ENCODE peak calls at places on chromosomes 4 and X, in eight cellular contexts. S, Z, F, V, X, R, D and U are unnamed samples.

GRCh38 chrX:11412715-11413623 is 119.8 kb downstream of the AMELX start:
- DNase-seq in S (no peak), Z (no peak), F (no peak), V (no peak), X (no peak), R (peak; percentile 20), D (no peak), U (no peak)

GRCh38 chr4:20711335-20711734 is 11.1 kb downstream of the PACRGL start:
- DNase-seq in S (no peak), Z (no peak), F (no peak), V (no peak), X (no peak), R (no peak), D (no peak), U (no peak)

GRCh38 chrX:17488036-17488435 is 113.0 kb downstream of the NHS start:
- DNase-seq in S (no peak), Z (no peak), F (no peak), V (no peak), X (no peak), R (peak; percentile 15), D (no peak), U (peak; percentile 22)

GRCh38 chr4:152037435-152037834 is 276.6 kb upstream of the GATB start:
- DNase-seq in S (no peak), Z (no peak), F (no peak), V (no peak), X (no peak), R (no peak), D (no peak), U (no peak)

GRCh38 chr4:108003964-108004630 is 14.4 kb downstream of the HADH start:
- DNase-seq in S (no peak), Z (no peak), F (no peak), V (no peak), X (no peak), R (no peak), D (no peak), U (no peak)

GRCh38 chr4:107666134-107666533 is 53.9 kb downstream of the PAPSS1 start:
- DNase-seq in S (no peak), Z (no peak), F (no peak), V (peak; percentile 53), X (no peak), R (peak; percentile 8), D (no peak), U (peak; percentile 25)

GRCh38 chrX:154748712-154749339 is 2.1 kb downstream of the GAB3 start:
- DNase-seq in S (no peak), Z (peak; percentile 45), F (peak; percentile 38), V (no peak), X (no peak), R (peak; percentile 79), D (peak; percentile 25), U (no peak)

GRCh38 chr4:152342293-152342692 is 193.6 kb downstream of the FBXW7 start:
- DNase-seq in S (no peak), Z (no peak), F (no peak), V (no peak), X (no peak), R (peak; percentile 25), D (no peak), U (no peak)

GRCh38 chr4:98627883-98628282 is 30.5 kb downstream of the TSPAN5 start:
- DNase-seq in S (no peak), Z (peak; percentile 34), F (no peak), V (peak; percentile 70), X (peak; percentile 31), R (peak; percentile 23), D (no peak), U (peak; percentile 64)

GRCh38 chrX:134603806-134604700 is 54.2 kb downstream of the PLAC1 start:
- DNase-seq in S (no peak), Z (peak; percentile 70), F (no peak), V (peak; percentile 62), X (peak; percentile 71), R (peak; percentile 94), D (peak; percentile 31), U (peak; percentile 70)

GRCh38 chr4:2860391-2861348 is 17.0 kb downstream of the ADD1 start:
- DNase-seq in S (no peak), Z (no peak), F (no peak), V (no peak), X (no peak), R (no peak), D (no peak), U (peak; percentile 31)

GRCh38 chrX:153487590-153488071 is 7.1 kb upstream of the BGN start:
- DNase-seq in S (no peak), Z (no peak), F (no peak), V (no peak), X (no peak), R (no peak), D (no peak), U (no peak)

GRCh38 chrX:131331152-131331551 is 42.0 kb upstream of the IGSF1 start:
- DNase-seq in S (no peak), Z (no peak), F (no peak), V (no peak), X (no peak), R (no peak), D (no peak), U (no peak)
- TF ChIP-seq CTCF in S (no peak), Z (no peak), F (no peak), V (no peak), X (no peak), R (no peak), D (no peak), U (no peak)

DNA sequence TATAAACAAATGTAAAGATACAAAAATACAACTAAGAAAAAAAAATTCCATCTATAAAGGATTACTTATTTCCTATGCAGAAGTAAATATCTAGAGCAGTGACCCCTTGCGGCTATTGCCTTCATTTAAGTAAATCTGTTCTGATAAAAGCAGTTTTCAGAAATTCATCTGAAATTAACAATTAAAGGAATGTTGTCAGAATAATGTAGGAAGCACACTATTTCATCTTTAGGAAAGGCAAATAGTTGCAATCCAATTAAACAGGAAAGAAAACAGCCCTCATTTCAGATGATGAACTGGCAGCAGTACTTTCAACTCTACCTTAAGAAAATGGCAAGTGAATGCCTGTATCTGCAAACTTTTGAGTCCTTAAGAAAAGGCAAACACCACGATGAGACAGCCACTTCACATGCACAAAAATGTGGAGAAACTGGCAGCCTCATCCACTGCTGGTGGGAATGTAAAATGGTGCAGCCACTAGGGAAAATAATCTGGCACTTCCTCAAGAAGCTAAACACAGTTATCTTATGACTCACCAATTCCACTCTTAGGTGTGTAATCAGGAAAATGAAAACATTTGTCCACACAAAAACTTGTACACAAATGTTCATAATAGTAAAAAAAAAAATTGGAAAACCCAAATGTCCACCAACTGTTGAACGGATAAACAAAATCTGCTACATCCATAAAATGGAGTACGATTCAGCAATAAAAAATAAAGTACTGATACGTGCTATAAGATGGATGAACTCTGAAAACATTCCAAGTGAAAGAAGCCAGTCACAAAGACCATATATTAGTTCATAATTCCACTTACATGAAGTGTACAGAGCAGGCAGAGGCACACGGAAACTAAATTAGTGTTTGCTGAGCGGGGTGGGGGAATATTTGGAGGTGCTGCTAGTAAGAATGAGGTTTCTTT is 2.0 kb upstream of the THAP9 start:
- DNase-seq in S (no peak), Z (no peak), F (no peak), V (peak; percentile 53), X (no peak), R (peak; percentile 58), D (no peak), U (peak; percentile 83)
- TF ChIP-seq CTCF in S (peak; percentile 40), Z (peak; percentile 75), F (peak; percentile 62), V (peak; percentile 38), X (no peak), R (peak; percentile 43), D (no peak), U (peak; percentile 30)

DNA sequence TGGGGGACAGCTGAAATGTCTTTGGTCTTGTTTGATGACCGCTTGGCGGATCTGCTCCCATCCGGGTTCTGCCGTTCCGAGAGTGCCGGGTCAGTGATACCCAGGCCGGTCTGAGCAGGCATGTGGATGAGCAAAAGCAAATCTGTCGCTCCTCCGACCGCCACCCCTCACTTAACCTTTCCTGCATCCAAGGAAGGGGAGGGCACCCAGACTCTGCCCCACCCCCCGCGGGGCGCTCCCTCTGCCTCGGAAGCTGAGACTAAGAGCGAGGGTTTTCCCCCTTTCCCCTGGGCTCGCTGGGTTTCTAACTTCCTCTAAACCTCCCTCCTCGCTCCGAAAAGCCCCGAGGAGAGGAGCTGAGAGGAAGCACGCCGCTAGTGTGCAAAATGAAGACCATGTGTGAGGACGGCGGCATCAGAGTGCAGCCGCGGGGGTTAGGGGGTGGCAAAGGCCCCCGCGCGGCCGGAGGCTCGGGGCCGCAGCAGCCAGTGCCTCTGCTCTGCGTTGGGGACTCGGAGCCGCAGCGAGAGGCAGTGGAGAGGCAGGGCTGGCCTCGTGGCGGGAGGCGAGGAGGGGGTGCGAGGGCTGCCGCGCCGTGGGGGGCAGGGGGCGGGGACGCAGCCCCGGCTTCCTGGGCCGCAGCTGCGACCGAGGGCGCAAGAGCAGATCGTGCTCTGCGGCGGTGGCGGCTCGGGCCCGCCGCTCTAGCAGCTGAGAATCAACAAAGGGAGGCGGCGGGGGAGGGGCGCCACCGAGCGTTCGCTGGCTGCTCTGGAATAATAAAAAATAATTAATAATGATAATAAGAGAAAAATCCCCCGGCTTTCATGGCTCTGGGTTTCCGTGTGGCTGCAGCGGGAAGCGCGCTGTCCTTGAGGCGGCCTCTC is 55.8 kb upstream of the BCOR start:
- DNase-seq in S (peak; percentile 68), Z (no peak), F (peak; percentile 46), V (no peak), X (no peak), R (peak; percentile 49), D (peak; percentile 58), U (no peak)
- TF ChIP-seq CTCF in S (no peak), Z (no peak), F (peak; percentile 35), V (no peak), X (no peak), R (no peak), D (no peak), U (peak; percentile 1)

DNA sequence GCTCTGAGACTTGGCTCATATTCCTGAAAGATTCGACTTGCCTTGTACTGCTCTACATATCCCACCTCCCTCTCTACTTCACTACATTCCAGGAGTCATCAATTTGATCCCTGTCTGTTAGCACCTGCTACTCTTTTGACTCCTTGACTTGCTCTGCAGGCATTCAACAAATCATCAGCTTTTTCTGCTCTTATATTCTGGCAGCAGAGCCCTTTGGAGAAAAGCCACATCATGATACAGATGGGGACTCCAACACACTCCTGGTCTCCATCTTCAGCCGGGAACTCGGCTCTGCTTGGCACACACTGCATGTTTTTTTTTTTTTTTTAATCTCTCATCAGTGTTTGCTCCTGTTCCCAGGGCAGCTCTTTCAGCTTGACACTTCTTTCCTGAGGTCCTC is 293.2 kb upstream of the LCORL start:
- DNase-seq in S (no peak), Z (no peak), F (no peak), V (no peak), X (no peak), R (no peak), D (no peak), U (no peak)
- TF ChIP-seq CTCF in S (no peak), Z (no peak), F (no peak), V (no peak), X (no peak), R (no peak), D (no peak), U (no peak)

GRCh38 chr4:76106442-76106841 is 31.9 kb downstream of the ART3 start:
- DNase-seq in S (no peak), Z (no peak), F (no peak), V (no peak), X (no peak), R (no peak), D (no peak), U (no peak)

GRCh38 chr4:76105652-76106051 is 31.1 kb downstream of the ART3 start:
- DNase-seq in S (no peak), Z (no peak), F (no peak), V (no peak), X (no peak), R (no peak), D (no peak), U (no peak)

GRCh38 chr4:76108467-76109181 is 34.1 kb downstream of the ART3 start:
- DNase-seq in S (no peak), Z (peak; percentile 16), F (no peak), V (no peak), X (no peak), R (peak; percentile 68), D (no peak), U (peak; percentile 75)
- TF ChIP-seq CTCF in S (no peak), Z (no peak), F (no peak), V (no peak), X (peak; percentile 11), R (no peak), D (no peak), U (no peak)